ENCODE peak calls at places on chromosomes 4 and X, in seven cellular contexts. R is SK-N-MC; C is right lobe of liver; B is epithelial cell of esophagus; W is naive thymus-derived CD4-positive, alpha-beta T cell; P is heart left ventricle; K is tibial artery. U is an unnamed sample.

GRCh38 chr4:139266583-139267257 is 13.3 kb downstream of the MGARP start:
- DNase-seq in C (peak; percentile 76), W (peak; percentile 19), B (peak; percentile 56), P (peak; percentile 80), K (peak; percentile 76), R (no peak), U (no peak)

GRCh38 chr4:109026588-109026987 is 263.7 kb upstream of the ETNPPL start:
- DNase-seq in C (no peak), P (no peak), W (no peak), R (no peak), B (peak; percentile 13), K (no peak), U (no peak)

GRCh38 chr4:162565730-162566129 is 401.9 kb upstream of the FSTL5 start:
- DNase-seq in K (no peak), W (no peak), B (no peak), P (no peak), C (no peak), R (no peak), U (no peak)

GRCh38 chr4:18022572-18023039 is 1.1 kb upstream of the LCORL start:
- DNase-seq in R (no peak), C (no peak), P (no peak), K (no peak), B (peak; percentile 1), W (no peak), U (no peak)

GRCh38 chrX:55524487-55524886 is 34.8 kb upstream of the USP51 start:
- DNase-seq in R (no peak), K (no peak), P (no peak), B (peak; percentile 1), C (no peak), W (no peak), U (no peak)

GRCh38 chr4:83110970-83111369 is 3.6 kb downstream of the PLAC8 start:
- DNase-seq in B (no peak), P (no peak), K (no peak), R (no peak), C (no peak), W (no peak), U (no peak)

GRCh38 chr4:112637552-112637866 is 566 bp downstream of the LARP7 start:
- DNase-seq in B (no peak), P (no peak), C (no peak), R (no peak), W (no peak), K (no peak), U (no peak)

GRCh38 chr4:154049457-154050181 is 260.7 kb upstream of the SFRP2 start:
- DNase-seq in R (no peak), P (no peak), B (peak; percentile 33), C (peak; percentile 33), W (no peak), K (peak; percentile 67), U (no peak)

GRCh38 chr4:136319789-136320470 is 1212.4 kb downstream of the PCDH18 start:
- DNase-seq in W (no peak), P (no peak), R (no peak), K (no peak), C (no peak), B (peak; percentile 96), U (no peak)

GRCh38 chr4:3306465-3306864 is 13.6 kb downstream of the RGS12 start:
- DNase-seq in R (no peak), B (no peak), C (no peak), K (peak; percentile 10), W (no peak), P (no peak), U (no peak)

GRCh38 chrX:39301041-39301440 is 499.8 kb downstream of the MID1IP1 start:
- DNase-seq in K (no peak), B (no peak), P (no peak), R (no peak), W (no peak), C (no peak), U (no peak)

GRCh38 chrX:1502241-1502640 is 34.7 kb downstream of the P2RY8 start:
- DNase-seq in C (no peak), K (no peak), P (no peak), W (no peak), B (no peak), R (no peak), U (no peak)

GRCh38 chr4:167826281-167826680 is 266.1 kb upstream of the ANXA10 start:
- DNase-seq in C (no peak), P (no peak), B (peak; percentile 69), R (no peak), W (no peak), K (no peak), U (no peak)

GRCh38 chr4:100008048-100008447 is 58.0 kb upstream of the H2AZ1 start:
- DNase-seq in B (peak; percentile 66), C (no peak), R (no peak), P (no peak), W (no peak), K (no peak), U (no peak)

GRCh38 chr4:184885602-184886001 is 59.8 kb upstream of the ACSL1 start:
- DNase-seq in K (no peak), W (no peak), R (no peak), C (no peak), P (no peak), B (no peak), U (no peak)

GRCh38 chr4:36712013-36712412 is 430.6 kb downstream of the DTHD1 start:
- DNase-seq in W (no peak), K (no peak), C (no peak), R (no peak), P (no peak), B (peak; percentile 38), U (no peak)

GRCh38 chr4:2942037-2942531 is 21.1 kb downstream of the NOP14 start:
- DNase-seq in W (no peak), R (no peak), B (no peak), K (no peak), C (peak; percentile 14), P (no peak), U (no peak)

GRCh38 chr4:104451573-104451972 is 43.1 kb downstream of the CXXC4 start:
- DNase-seq in B (peak; percentile 26), P (no peak), C (no peak), R (no peak), K (no peak), W (no peak), U (no peak)

GRCh38 chrX:15158736-15159406 is 111.0 kb downstream of the ASB9 start:
- DNase-seq in B (peak; percentile 72), P (no peak), W (no peak), R (no peak), K (no peak), C (no peak), U (no peak)

GRCh38 chrX:104254442-104255115 is at the start of gene ESX1:
- DNase-seq in W (no peak), C (no peak), K (no peak), R (no peak), B (no peak), P (no peak), U (no peak)

GRCh38 chr4:128468485-128468989 is 180.9 kb upstream of the PGRMC2 start:
- DNase-seq in W (no peak), K (peak; percentile 86), B (peak; percentile 53), R (no peak), P (peak; percentile 40), C (no peak), U (peak; percentile 56)

DNA sequence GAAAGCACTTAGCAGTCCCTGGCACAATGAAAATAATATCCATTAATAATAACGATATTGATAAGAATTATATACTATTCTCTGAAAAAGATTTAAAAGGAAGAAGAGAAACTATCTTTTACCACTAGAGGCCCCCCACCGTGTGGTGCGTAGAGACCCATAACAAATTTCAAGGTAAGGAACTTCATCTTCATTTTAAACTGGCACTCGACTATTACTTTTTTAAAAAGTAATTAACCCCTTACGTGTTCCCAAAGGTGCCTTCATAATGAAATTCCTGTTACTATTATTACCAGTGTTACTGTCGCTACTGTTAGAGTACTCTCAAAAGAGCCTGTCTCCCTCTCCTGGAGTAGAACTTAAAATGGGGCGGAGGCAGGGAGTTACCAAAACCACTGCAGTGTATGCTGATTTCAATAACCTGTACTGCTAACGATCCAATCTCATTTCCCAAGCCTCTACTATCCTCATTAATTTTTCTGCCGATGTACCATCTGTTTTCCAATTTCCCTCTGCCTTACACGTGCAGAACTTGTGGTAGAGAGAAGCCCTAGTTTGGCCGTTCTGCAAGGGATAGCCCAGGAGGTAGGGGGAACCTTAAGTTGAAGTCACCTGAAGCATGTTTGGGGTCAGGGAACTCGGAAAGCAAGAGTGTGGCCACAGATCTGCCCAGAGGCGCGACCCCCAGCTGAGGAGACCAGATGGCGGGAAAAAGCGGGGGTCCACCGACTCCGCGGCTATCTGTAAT is 813 bp upstream of the STK26 start:
- DNase-seq in C (no peak), B (peak; percentile 40), R (no peak), K (no peak), W (peak; percentile 27), P (no peak), U (no peak)
- H3K4me3 ChIP-seq in C (peak overlapping the region; percentile 66), B (peak overlapping the region; percentile 68), R (peak overlapping the region; percentile 83), K (peak overlapping the region; percentile 83), W (peak overlapping the region; percentile 72), P (peak overlapping the region; percentile 72), U (peak overlapping the region; percentile 49)

GRCh38 chrX:65821721-65822496 is 154.5 kb downstream of the MSN start:
- DNase-seq in W (peak; percentile 10), R (no peak), K (no peak), P (no peak), C (peak; percentile 24), B (peak; percentile 14), U (peak; percentile 4)
- H3K4me3 ChIP-seq in W (peak overlapping the region; percentile 47), R (no peak overlapping the region), K (peak overlapping the region; percentile 48), P (peak overlapping the region; percentile 53), C (peak overlapping the region; percentile 18), B (no peak overlapping the region), U (peak overlapping the region; percentile 16)

GRCh38 chr4:94406668-94407437 is 44.9 kb upstream of the PDLIM5 start:
- DNase-seq in K (peak; percentile 81), W (peak; percentile 44), B (peak; percentile 90), C (peak; percentile 40), P (peak; percentile 68), R (peak; percentile 88), U (peak; percentile 87)

GRCh38 chr4:94408549-94409374 is 43.0 kb upstream of the PDLIM5 start:
- DNase-seq in P (no peak), R (no peak), B (peak; percentile 25), C (no peak), K (no peak), W (no peak), U (no peak)

GRCh38 chr4:94409947-94410346 is 41.8 kb upstream of the PDLIM5 start:
- DNase-seq in B (no peak), C (no peak), P (no peak), W (no peak), K (no peak), R (no peak), U (no peak)

GRCh38 chr4:94409375-94409679 is 42.4 kb upstream of the PDLIM5 start:
- DNase-seq in K (no peak), W (no peak), P (no peak), C (no peak), R (no peak), B (no peak), U (no peak)

GRCh38 chr4:94407846-94408245 is 43.9 kb upstream of the PDLIM5 start:
- DNase-seq in C (no peak), R (no peak), K (no peak), P (no peak), B (no peak), W (no peak), U (no peak)
- H3K4me3 ChIP-seq in C (no peak overlapping the region), R (no peak overlapping the region), K (no peak overlapping the region), P (no peak overlapping the region), B (no peak overlapping the region), W (no peak overlapping the region), U (no peak overlapping the region)

GRCh38 chrX:73215263-73215662 is 612 bp upstream of the NAP1L2 start:
- DNase-seq in W (peak; percentile 15), C (no peak), K (no peak), B (no peak), R (no peak), P (no peak), U (no peak)

GRCh38 chrX:73214366-73215094 is at the start of gene NAP1L2:
- DNase-seq in W (peak; percentile 64), C (peak; percentile 20), B (peak; percentile 51), R (no peak), P (peak; percentile 47), K (peak; percentile 18), U (peak; percentile 51)

GRCh38 chrX:73213734-73214133 is 917 bp downstream of the NAP1L2 start:
- DNase-seq in R (no peak), W (no peak), C (no peak), K (no peak), B (peak; percentile 0), P (no peak), U (no peak)
- H3K4me3 ChIP-seq in R (no peak overlapping the region), W (peak overlapping the region; percentile 77), C (peak overlapping the region; percentile 55), K (peak overlapping the region; percentile 57), B (no peak overlapping the region), P (peak overlapping the region; percentile 74), U (peak overlapping the region; percentile 46)